ENCODE peak calls at places on chromosomes 1 and 21, in ten cellular contexts. C is CD4-positive, alpha-beta T cell; R is CD8-positive, alpha-beta T cell; J is thyroid gland; W is spleen; D is left lung; Q is transverse colon; V is sigmoid colon; B is fibroblast of lung; I is aorta. O is an unnamed sample.

GRCh38 chr1:154325583-154326545 is 539 bp downstream of the ATP8B2 start:
- DNase-seq in D (peak), B (peak), Q (peak), C (no peak), I (peak), W (peak), J (peak), V (peak), R (peak), O (no peak)

GRCh38 chr1:231757101-231757404 is 130.5 kb downstream of the DISC1 start:
- DNase-seq in B (no peak), Q (no peak), C (no peak), J (no peak), V (no peak), R (no peak), W (no peak), D (no peak), I (no peak), O (no peak)

GRCh38 chr1:4657244-4657789 is 2.9 kb downstream of the AJAP1 start:
- DNase-seq in V (no peak), Q (no peak), D (no peak), J (no peak), W (no peak), I (peak), R (no peak), B (no peak), C (no peak), O (no peak)

GRCh38 chr1:76079475-76080227 is 5.1 kb downstream of the ST6GALNAC3 start:
- DNase-seq in C (no peak), R (no peak), W (no peak), B (no peak), V (no peak), Q (no peak), I (no peak), D (no peak), J (no peak), O (no peak)

GRCh38 chr1:15286452-15286851 is 39.4 kb downstream of the FHAD1 start:
- DNase-seq in D (no peak), V (no peak), R (no peak), W (no peak), J (no peak), C (no peak), I (no peak), Q (no peak), B (no peak), O (no peak)

GRCh38 chr1:67135354-67135753 is 584 bp upstream of the C1orf141 start:
- DNase-seq in I (no peak), J (no peak), B (peak), C (no peak), W (no peak), R (no peak), Q (no peak), D (no peak), V (no peak), O (no peak)

GRCh38 chr1:100752806-100753205 is 33.3 kb downstream of the VCAM1 start:
- DNase-seq in V (no peak), I (no peak), W (no peak), B (no peak), J (no peak), D (no peak), R (no peak), Q (no peak), C (no peak), O (no peak)

GRCh38 chr1:63653971-63654370 is 60.8 kb downstream of the PGM1 start:
- DNase-seq in C (no peak), Q (no peak), W (no peak), V (no peak), D (no peak), R (no peak), I (no peak), B (no peak), J (no peak), O (no peak)

GRCh38 chr1:114015075-114015474 is 35.8 kb downstream of the OLFML3 start:
- DNase-seq in V (no peak), R (no peak), I (no peak), Q (no peak), D (no peak), B (no peak), J (no peak), C (no peak), W (no peak), O (no peak)

GRCh38 chr21:42980312-42980958 is 6.1 kb downstream of the PKNOX1 start:
- DNase-seq in B (no peak), I (no peak), D (no peak), W (no peak), C (no peak), J (no peak), V (no peak), R (no peak), Q (no peak), O (no peak)

GRCh38 chr1:183282101-183282855 is 96.2 kb downstream of the LAMC2 start:
- DNase-seq in R (no peak), B (no peak), I (no peak), W (no peak), D (no peak), J (no peak), Q (no peak), C (no peak), V (no peak), O (no peak)

GRCh38 chr1:115463347-115463746 is 125.3 kb upstream of the NGF start:
- DNase-seq in V (no peak), D (no peak), J (peak), I (no peak), W (no peak), B (no peak), Q (no peak), C (no peak), R (no peak), O (no peak)

GRCh38 chr1:200588698-200589097 is 31.9 kb downstream of the KIF14 start:
- DNase-seq in D (no peak), C (no peak), R (no peak), I (no peak), V (no peak), W (no peak), J (no peak), B (no peak), Q (no peak), O (no peak)

GRCh38 chr1:187262731-187263130 is 434.0 kb downstream of the PLA2G4A start:
- DNase-seq in B (no peak), V (no peak), R (no peak), W (no peak), Q (no peak), C (no peak), D (no peak), J (no peak), I (no peak), O (no peak)

GRCh38 chr1:3501856-3502665 is 47.6 kb downstream of the ARHGEF16 start:
- DNase-seq in I (peak), R (peak), J (peak), W (peak), B (peak), C (no peak), Q (peak), D (peak), V (peak), O (peak)

GRCh38 chr1:85617582-85618237 is 37.1 kb downstream of the CCN1 start:
- DNase-seq in C (no peak), Q (no peak), V (no peak), D (no peak), I (no peak), W (no peak), R (no peak), J (no peak), B (peak), O (no peak)

GRCh38 chr21:46142581-46143473 is 12.6 kb downstream of the FTCD start:
- DNase-seq in R (no peak), Q (no peak), D (peak), C (peak), V (peak), W (peak), I (peak), J (no peak), B (no peak), O (no peak)

GRCh38 chr1:87369736-87370135 is 41.1 kb downstream of the LMO4 start:
- DNase-seq in I (no peak), R (no peak), D (no peak), C (no peak), V (no peak), B (no peak), Q (no peak), J (no peak), W (no peak), O (no peak)

GRCh38 chr1:235708390-235708962 is 58.9 kb upstream of the GNG4 start:
- DNase-seq in B (no peak), W (no peak), C (no peak), R (no peak), J (no peak), D (no peak), Q (no peak), I (no peak), V (no peak), O (no peak)

DNA sequence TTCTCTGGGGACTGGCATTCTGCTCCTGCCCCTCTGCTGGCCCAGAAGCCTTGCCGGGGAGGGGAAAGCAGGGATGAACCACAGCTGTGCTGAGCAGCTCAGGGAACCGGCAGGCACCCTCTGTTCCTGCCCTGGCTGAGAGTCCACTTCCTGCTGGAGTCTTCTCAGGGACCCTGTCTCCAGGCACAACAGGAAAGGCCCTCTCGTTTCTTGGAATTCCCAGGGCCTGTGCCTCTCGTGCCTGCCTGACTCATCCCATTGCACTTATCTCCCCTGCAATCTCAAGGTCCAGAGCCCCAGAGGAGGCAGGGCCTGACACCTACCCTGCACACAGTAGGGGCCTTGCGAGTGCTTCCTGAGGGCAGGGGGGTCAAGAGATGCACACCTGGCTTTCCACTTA is 1.1 kb upstream of the EDN2 start:
- DNase-seq in C (no peak), D (peak), J (no peak), W (peak), V (no peak), Q (no peak), B (peak), I (no peak), R (no peak), O (no peak)
- H3K27ac ChIP-seq in C (no peak), D (no peak), J (peak), W (no peak), V (peak), Q (no peak), B (no peak), I (no peak), R (no peak), O (no peak)

DNA sequence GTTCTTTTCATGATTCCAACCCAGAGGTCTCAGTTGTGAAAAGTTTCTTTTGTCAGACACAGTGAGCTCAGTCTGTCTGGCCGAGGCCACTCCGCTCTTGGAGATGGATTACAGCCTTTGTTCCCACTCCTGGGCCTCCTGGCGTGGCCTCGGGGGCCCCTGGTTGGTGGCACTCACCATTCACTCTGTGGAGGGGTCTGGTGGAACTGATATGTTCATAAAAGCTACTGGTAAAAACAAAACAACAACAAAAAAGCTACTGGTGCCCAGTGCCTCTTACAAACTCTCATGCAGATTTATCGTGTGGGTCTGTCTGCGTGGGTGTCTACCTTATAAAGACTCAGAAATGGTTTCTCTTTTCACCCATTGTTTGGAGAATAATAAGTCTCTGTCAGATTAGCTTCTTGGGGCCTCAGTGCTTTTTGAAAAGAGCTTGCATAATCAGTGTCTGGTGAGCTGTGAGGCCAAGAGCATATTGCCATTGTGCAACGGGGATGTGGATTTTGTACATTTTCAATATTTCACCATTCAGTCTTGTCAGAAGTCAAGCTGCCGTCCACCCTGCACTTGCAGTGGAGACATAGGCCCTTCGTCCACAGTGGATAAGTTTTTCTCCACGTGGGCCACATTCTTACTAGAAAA is 86.7 kb downstream of the GALNT2 start:
- DNase-seq in R (no peak), D (no peak), V (peak), B (peak), I (no peak), Q (no peak), W (no peak), J (no peak), C (no peak), O (peak)
- H3K27ac ChIP-seq in R (no peak), D (peak), V (peak), B (no peak), I (no peak), Q (peak), W (peak), J (peak), C (no peak), O (peak)

GRCh38 chr1:30618335-30618747 is 105.0 kb downstream of the MATN1 start:
- DNase-seq in Q (no peak), B (no peak), W (no peak), D (no peak), J (no peak), R (no peak), I (no peak), V (no peak), C (no peak), O (no peak)
- H3K27ac ChIP-seq in Q (no peak), B (no peak), W (no peak), D (no peak), J (no peak), R (no peak), I (no peak), V (no peak), C (no peak), O (no peak)

DNA sequence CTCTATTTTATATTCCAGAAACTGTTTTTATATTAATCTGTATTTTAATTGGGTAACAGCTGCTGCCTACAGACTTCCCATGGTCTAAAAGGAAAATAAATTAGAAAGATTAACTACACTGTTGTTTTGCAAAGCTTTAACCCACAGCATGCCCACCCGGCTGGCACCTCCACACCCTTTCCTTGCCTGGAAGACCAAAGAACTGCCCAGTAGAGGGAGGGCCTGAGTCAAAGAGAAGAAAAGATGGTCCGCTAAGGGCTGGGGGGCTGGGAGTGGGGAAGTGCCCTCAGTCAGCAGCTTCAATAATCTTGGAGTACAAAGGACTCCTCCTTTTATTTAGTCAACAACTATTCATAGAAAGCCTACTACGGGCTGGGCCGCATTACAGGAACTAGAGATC is 40.7 kb downstream of the ERI3 start:
- DNase-seq in J (no peak), Q (no peak), C (no peak), I (no peak), B (no peak), R (no peak), V (no peak), D (no peak), W (no peak), O (no peak)
- H3K27ac ChIP-seq in J (no peak), Q (no peak), C (no peak), I (no peak), B (no peak), R (no peak), V (no peak), D (no peak), W (no peak), O (no peak)

O was measured in substantia nigra.